ENCODE peak calls at places on chromosomes 7 and 10, in eight cellular contexts. G is NCI-H2171, K is nucleus accumbens, H is lung microvascular endothelial cell, Q is COLO829, M is NCI-H2081, V is HTR-8/SVneo, Z is A549. P is an unnamed sample.

GRCh38 chr7:92228100-92228499 is 17.6 kb downstream of the KRIT1 start:
- DNase-seq in G (no peak), K (no peak), H (no peak), Q (no peak), M (no peak), V (no peak), Z (no peak), P (no peak)

GRCh38 chr10:35306852-35307251 is 29.5 kb upstream of the CCNY start:
- DNase-seq in G (no peak), K (no peak), H (peak; percentile 17), Q (no peak), M (no peak), V (no peak), Z (peak; percentile 57), P (peak; percentile 15)

GRCh38 chr10:66209025-66209424 is 716.8 kb upstream of the LRRTM3 start:
- DNase-seq in G (no peak), K (no peak), H (no peak), Q (no peak), M (no peak), V (no peak), Z (no peak), P (no peak)

GRCh38 chr10:51244308-51244707 is 170.0 kb downstream of the PRKG1 start:
- DNase-seq in G (no peak), K (no peak), H (peak; percentile 10), Q (no peak), M (no peak), V (no peak), Z (no peak), P (peak; percentile 19)

GRCh38 chr7:30251708-30252329 is 32.6 kb upstream of the ZNRF2 start:
- DNase-seq in G (no peak), K (no peak), H (no peak), Q (no peak), M (peak; percentile 11), V (no peak), Z (no peak), P (no peak)

GRCh38 chr10:59314284-59314683 is 48.1 kb downstream of the FAM13C start:
- DNase-seq in G (no peak), K (no peak), H (no peak), Q (no peak), M (no peak), V (no peak), Z (no peak), P (no peak)

GRCh38 chr7:154373951-154374350 is 321.8 kb downstream of the DPP6 start:
- DNase-seq in G (no peak), K (peak; percentile 23), H (no peak), Q (no peak), M (no peak), V (no peak), Z (no peak), P (no peak)

GRCh38 chr7:5045558-5046396 is at the start of gene RBAK:
- DNase-seq in G (peak; percentile 84), K (peak; percentile 89), H (peak; percentile 93), Q (peak; percentile 90), M (peak; percentile 87), V (peak; percentile 98), Z (peak; percentile 97), P (peak; percentile 98)

GRCh38 chr7:128796325-128796724 is 4.6 kb downstream of the CCDC136 start:
- DNase-seq in G (no peak), K (no peak), H (no peak), Q (no peak), M (no peak), V (no peak), Z (no peak), P (no peak)

P was measured in SJCRH30.